ENCODE peak calls at places on chromosome 14, in four cellular contexts. J is trophoblast cell, R is H9, G is H1. X is an unnamed sample. For H3K79me2, the result is how much of the 10 kb centered on the place peaks cover.

GRCh38 chr14:36513451-36514277 is 6.4 kb downstream of the NKX2-1 start:
- DNase-seq in R (peak), J (no peak), G (peak), X (peak)

GRCh38 chr14:94689218-94689984 is 77.2 kb downstream of the SERPINA3 start:
- DNase-seq in G (peak), J (peak), R (peak), X (peak)

GRCh38 chr14:73726025-73726961 is 12.1 kb upstream of the PNMA1 start:
- DNase-seq in G (no peak), J (no peak), R (no peak), X (no peak)

GRCh38 chr14:32925439-32925838 is 13.2 kb upstream of the NPAS3 start:
- DNase-seq in J (no peak), R (no peak), G (no peak), X (no peak)

GRCh38 chr14:84826349-84826748 is 703.6 kb upstream of the FLRT2 start:
- DNase-seq in G (no peak), J (no peak), R (no peak), X (no peak)

GRCh38 chr14:53571990-53572389 is 384.6 kb downstream of the BMP4 start:
- DNase-seq in R (peak), G (no peak), J (no peak), X (peak)

GRCh38 chr14:54106802-54107377 is 150.3 kb upstream of the BMP4 start:
- DNase-seq in J (no peak), G (no peak), R (no peak), X (peak)

GRCh38 chr14:31926123-31926522 is 151.0 kb upstream of the ARHGAP5 start:
- DNase-seq in G (no peak), J (no peak), R (no peak), X (peak)

GRCh38 chr14:75752907-75753594 is 92.0 kb downstream of the TTLL5 start:
- DNase-seq in R (no peak), G (no peak), J (no peak), X (no peak)

GRCh38 chr14:37843969-37844607 is 248.7 kb downstream of the TTC6 start:
- DNase-seq in G (no peak), J (no peak), R (no peak), X (no peak)

GRCh38 chr14:89509891-89510290 is 92.9 kb upstream of the FOXN3 start:
- DNase-seq in J (no peak), R (no peak), G (no peak), X (peak)

GRCh38 chr14:90580381-90581335 is 183.8 kb downstream of the CALM1 start:
- DNase-seq in R (no peak), J (no peak), G (no peak), X (no peak)

GRCh38 chr14:82067221-82067620 is 533.6 kb upstream of the SEL1L start:
- DNase-seq in R (no peak), J (no peak), G (no peak), X (no peak)

GRCh38 chr14:91873476-91874265 is 6.3 kb upstream of the TC2N start:
- DNase-seq in R (no peak), G (no peak), J (no peak), X (no peak)

GRCh38 chr14:74503973-74504335 is 10.4 kb downstream of the ISCA2 start:
- DNase-seq in J (no peak), G (no peak), R (no peak), X (no peak)

GRCh38 chr14:78157855-78158436 is 12.2 kb upstream of the NRXN3 start:
- DNase-seq in R (peak), J (no peak), G (peak), X (peak)

GRCh38 chr14:84482256-84483071 is 1047.5 kb upstream of the FLRT2 start:
- DNase-seq in J (no peak), R (no peak), G (no peak), X (no peak)

GRCh38 chr14:46574236-46574970 is 77.2 kb downstream of the RPL10L start:
- DNase-seq in J (no peak), G (no peak), R (no peak), X (no peak)

GRCh38 chr14:89702151-89702936 is 252.2 kb downstream of the EFCAB11 start:
- DNase-seq in G (no peak), J (no peak), R (no peak), X (no peak)

GRCh38 chr14:31825459-31825858 is 251.6 kb upstream of the ARHGAP5 start:
- DNase-seq in J (no peak), R (no peak), G (no peak), X (no peak)

GRCh38 chr14:70398706-70399431 is 18.0 kb downstream of the SYNJ2BP start:
- DNase-seq in R (peak), G (no peak), J (no peak), X (no peak)

GRCh38 chr14:69281450-69282169 is 21.7 kb downstream of the GALNT16 start:
- DNase-seq in R (no peak), J (no peak), G (no peak), X (no peak)

GRCh38 chr14:92924247-92924646 is 1.3 kb downstream of the CHGA start:
- DNase-seq in J (no peak), G (peak), R (peak), X (peak)

GRCh38 chr14:77782202-77782601 is 17.7 kb upstream of the ADCK1 start:
- DNase-seq in G (no peak), J (no peak), R (no peak), X (no peak)

GRCh38 chr14:105356927-105357326 is 41.4 kb upstream of the TEX22 start:
- DNase-seq in G (no peak), J (no peak), R (no peak), X (no peak)
- H4K8ac ChIP-seq in G (peak), J (no peak), R (no peak), X (no peak)

GRCh38 chr14:24143511-24143910 is 2.1 kb upstream of the EMC9 start:
- DNase-seq in R (no peak), J (no peak), G (no peak), X (no peak)

GRCh38 chr14:24146622-24146977 is 190 bp upstream of the PSME2 start:
- DNase-seq in R (peak), J (peak), G (no peak), X (peak)

GRCh38 chr14:24145700-24146621 is at the start of gene PSME2:
- DNase-seq in R (no peak), J (peak), G (no peak), X (no peak)

GRCh38 chr14:24144451-24144850 is 2.0 kb downstream of the PSME2 start:
- DNase-seq in J (no peak), R (no peak), G (no peak), X (no peak)

DNA sequence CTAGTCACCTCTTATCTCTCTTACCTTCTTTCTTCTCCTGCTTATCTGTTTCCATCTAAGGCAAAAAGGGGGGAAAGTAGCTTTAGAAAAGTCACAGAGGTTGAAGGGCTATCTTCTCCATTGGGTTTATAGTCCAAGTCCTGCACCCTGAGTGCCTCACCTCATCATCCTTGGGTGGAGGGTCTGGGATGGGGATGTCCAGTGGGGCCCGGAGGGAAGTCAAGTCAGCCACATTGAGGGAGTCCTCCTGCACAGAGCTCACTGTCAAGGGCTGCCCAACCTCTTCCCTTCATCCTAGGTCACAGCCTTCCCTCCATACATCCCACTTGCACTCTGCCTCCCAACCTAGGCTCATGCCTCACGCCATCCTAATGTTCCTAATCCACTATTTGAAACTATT is 1.2 kb downstream of the PSME2 start:
- DNase-seq in R (no peak), J (no peak), G (no peak), X (no peak)
- H3K79me2 ChIP-seq in R (under half), J (under half), G (under half), X (under half)

DNA sequence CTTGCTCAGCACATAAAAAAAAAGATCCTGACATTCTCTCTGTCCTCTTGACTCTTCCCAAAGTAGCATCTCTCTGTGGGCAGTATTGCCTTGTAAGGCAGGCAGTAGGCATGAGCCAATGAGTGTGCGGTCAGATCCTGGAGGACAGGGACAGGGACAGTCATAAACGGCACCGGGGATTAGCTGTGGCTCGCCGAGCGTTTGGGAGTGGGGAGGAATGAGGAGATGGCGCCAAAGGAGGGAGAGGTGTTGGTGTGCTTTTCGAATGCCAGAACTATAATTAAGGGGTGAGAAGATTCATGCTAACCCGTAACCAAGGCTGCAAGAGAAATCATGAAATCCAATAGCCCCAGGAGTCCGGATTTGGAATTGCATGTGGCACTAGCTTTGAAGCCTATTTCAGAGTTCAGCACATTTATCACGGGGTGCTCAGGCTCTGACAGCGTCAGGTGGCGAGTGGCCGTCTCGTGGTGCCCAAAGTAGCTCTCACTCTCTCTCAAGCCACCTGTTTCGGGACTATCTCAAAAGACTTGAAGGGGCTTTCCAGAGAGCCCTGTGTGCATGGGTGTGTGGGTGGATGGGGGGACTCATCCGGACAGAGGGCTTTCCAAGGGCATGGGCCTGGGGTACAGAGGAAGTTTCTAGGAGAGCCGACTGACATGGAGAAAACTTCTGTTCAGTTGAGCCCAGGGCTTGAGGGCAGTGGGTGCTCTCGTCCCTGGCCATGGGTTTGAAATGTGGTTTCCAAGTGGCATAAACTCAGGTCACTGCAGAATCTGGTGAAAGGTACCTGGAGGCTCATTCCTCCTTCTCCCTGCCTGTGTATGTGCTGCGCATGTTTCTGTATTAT is 47.6 kb upstream of the MEG3 start:
- DNase-seq in R (no peak), J (no peak), G (no peak), X (no peak)
- H4K8ac ChIP-seq in R (no peak), J (no peak), G (no peak), X (no peak)

GRCh38 chr14:103456167-103456835 is 66.3 kb downstream of the CKB start:
- DNase-seq in R (no peak), G (no peak), J (no peak), X (peak)
- H3K79me2 ChIP-seq in R (under half), G (under half), J (under half), X (under half)

GRCh38 chr14:55333785-55334485 is 62.7 kb downstream of the FBXO34 start:
- DNase-seq in G (no peak), R (no peak), J (no peak), X (peak)

GRCh38 chr14:55328317-55328716 is 57.1 kb downstream of the FBXO34 start:
- DNase-seq in G (no peak), J (no peak), R (no peak), X (no peak)

GRCh38 chr14:55332654-55333570 is 61.7 kb downstream of the FBXO34 start:
- DNase-seq in R (no peak), G (no peak), J (no peak), X (no peak)

GRCh38 chr14:55327179-55327578 is 56.0 kb downstream of the FBXO34 start:
- DNase-seq in R (no peak), J (no peak), G (no peak), X (no peak)

GRCh38 chr14:55329999-55330710 is 58.9 kb downstream of the FBXO34 start:
- DNase-seq in G (no peak), R (no peak), J (no peak), X (no peak)
- H4K8ac ChIP-seq in G (no peak), R (no peak), J (no peak), X (no peak)

DNA sequence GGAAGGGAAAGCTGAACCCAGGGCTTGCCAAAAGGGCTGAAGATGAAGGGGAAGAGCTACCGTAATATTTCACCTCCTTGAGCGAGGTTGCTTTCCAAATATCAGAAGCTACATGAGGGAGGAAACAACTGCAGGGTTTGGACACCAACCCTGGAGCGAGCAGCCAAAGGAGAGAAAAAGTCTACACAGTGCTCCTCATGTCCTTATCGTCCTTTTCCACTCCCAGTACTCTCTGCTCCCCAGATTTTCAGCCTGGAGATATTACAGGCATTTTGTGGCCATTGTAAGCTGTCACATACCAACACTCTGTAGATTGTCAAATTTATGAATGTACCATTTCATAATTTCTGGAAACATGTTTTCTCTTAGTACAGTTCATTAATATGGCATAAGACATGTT is 115.9 kb downstream of the GPHN start:
- DNase-seq in G (no peak), R (no peak), J (no peak), X (no peak)
- H3K79me2 ChIP-seq in G (under half), R (under half), J (under half), X (under half)

GRCh38 chr14:64388533-64389243 is 535 bp downstream of the MTHFD1 start:
- DNase-seq in J (peak), R (no peak), G (no peak), X (peak)

GRCh38 chr14:64394973-64395633 is 7.0 kb downstream of the MTHFD1 start:
- DNase-seq in J (no peak), G (no peak), R (no peak), X (no peak)

GRCh38 chr14:64391113-64391725 is 3.1 kb downstream of the MTHFD1 start:
- DNase-seq in R (peak), J (no peak), G (peak), X (peak)

GRCh38 chr14:64391986-64392385 is 3.8 kb downstream of the MTHFD1 start:
- DNase-seq in G (no peak), R (no peak), J (no peak), X (no peak)

DNA sequence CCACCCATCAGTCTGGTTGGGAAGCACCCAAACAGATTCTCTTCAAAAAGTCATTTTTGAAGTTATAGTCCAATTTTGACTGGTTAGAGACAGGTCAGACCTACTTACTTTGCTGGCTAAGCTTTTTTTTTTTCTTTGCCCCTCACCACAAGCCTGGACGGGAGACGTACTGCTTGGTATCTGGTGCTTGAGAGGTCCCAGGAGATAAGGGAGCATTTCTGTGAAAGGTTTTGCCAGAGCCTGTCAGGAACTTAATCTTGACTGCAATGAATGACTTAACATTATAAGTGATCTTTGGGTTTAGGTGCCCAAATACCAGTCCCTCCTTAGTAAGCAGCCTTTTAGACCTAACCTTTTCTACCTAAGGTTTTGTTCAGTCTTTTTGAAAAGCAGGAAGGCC is 6.3 kb downstream of the MTHFD1 start:
- DNase-seq in G (no peak), R (no peak), J (no peak), X (peak)
- H4K8ac ChIP-seq in G (no peak), R (no peak), J (no peak), X (no peak)

GRCh38 chr14:30560581-30560980 is 1.6 kb downstream of the G2E3 start:
- DNase-seq in G (no peak), J (no peak), R (no peak), X (no peak)
- H3K79me2 ChIP-seq in G (under half), J (under half), R (under half), X (under half)

GRCh38 chr14:80208426-80208950 is 2.8 kb downstream of the DIO2 start:
- DNase-seq in J (no peak), G (no peak), R (no peak), X (no peak)

GRCh38 chr14:80206351-80206750 is 5.0 kb downstream of the DIO2 start:
- DNase-seq in J (no peak), G (no peak), R (no peak), X (no peak)

GRCh38 chr14:80200093-80200492 is 11.2 kb downstream of the DIO2 start:
- DNase-seq in R (no peak), G (no peak), J (no peak), X (no peak)

DNA sequence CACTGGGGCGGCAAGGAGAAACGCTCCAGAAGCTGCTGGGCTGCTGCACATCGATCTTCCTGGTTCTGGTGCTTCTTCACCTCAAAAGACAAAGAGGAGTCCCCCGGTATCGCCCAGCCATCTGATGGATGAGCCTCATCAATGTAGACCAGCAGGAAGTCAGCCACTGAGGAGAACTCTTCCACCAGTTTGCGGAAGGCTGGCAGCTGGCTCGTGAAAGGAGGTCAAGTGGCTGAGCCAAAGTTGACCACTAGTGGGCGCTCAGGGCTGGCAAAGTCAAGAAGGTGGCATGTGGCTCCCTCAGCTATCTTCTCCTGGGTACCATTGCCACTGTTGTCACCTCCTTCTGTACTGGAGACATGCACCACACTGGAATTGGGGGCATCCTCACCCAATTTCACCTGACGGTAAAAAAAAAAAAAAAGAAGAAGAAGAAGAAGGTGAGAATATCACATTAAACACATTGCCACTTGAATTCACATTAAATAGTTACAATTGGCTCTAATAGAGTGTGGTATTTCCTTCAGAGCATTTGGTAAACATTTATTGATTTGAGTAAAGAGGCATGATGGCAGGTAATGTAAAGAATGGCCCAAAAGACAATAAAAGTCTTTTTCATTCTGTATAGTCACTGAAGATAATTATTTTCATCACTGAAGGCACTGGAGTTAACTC is 8.3 kb downstream of the DIO2 start:
- DNase-seq in G (peak), J (no peak), R (peak), X (peak)
- H4K8ac ChIP-seq in G (peak), J (no peak), R (no peak), X (no peak)

X was measured in mesendoderm.